ENCODE peak calls at places on chromosomes 6 and 20, in four cellular contexts. M is upper lobe of left lung, P is ovary, Y is kidney. O is an unnamed sample.

GRCh38 chr6:2028457-2029038 is 216.9 kb downstream of the GMDS start:
- DNase-seq in M (no peak), P (no peak), Y (no peak), O (no peak)

GRCh38 chr6:118468682-118469465 is 79.2 kb upstream of the PLN start:
- DNase-seq in M (no peak), P (no peak), Y (no peak), O (no peak)

GRCh38 chr6:131068165-131068564 is 5.1 kb upstream of the EPB41L2 start:
- DNase-seq in M (no peak), P (no peak), Y (no peak), O (no peak)

GRCh38 chr6:52364480-52365166 is 2.7 kb downstream of the PAQR8 start:
- DNase-seq in M (no peak), P (peak; percentile 24), Y (no peak), O (no peak)

GRCh38 chr6:17138033-17138432 is 36.2 kb downstream of the STMND1 start:
- DNase-seq in M (no peak), P (no peak), Y (no peak), O (no peak)

GRCh38 chr20:50038574-50038991 is 55.8 kb downstream of the SNAI1 start:
- DNase-seq in M (no peak), P (no peak), Y (no peak), O (no peak)

GRCh38 chr6:22785036-22785435 is 215.7 kb downstream of the HDGFL1 start:
- DNase-seq in M (no peak), P (no peak), Y (no peak), O (no peak)

GRCh38 chr20:59428006-59428405 is 127.6 kb downstream of the EDN3 start:
- DNase-seq in M (no peak), P (no peak), Y (no peak), O (no peak)

GRCh38 chr6:117449549-117450439 is 24.1 kb upstream of the ROS1 start:
- DNase-seq in M (no peak), P (peak; percentile 35), Y (no peak), O (peak; percentile 9)

GRCh38 chr6:96784650-96785049 is 52.6 kb downstream of the GPR63 start:
- DNase-seq in M (no peak), P (no peak), Y (no peak), O (no peak)

GRCh38 chr6:79385893-79386292 is 151.3 kb downstream of the LCA5 start:
- DNase-seq in M (no peak), P (no peak), Y (no peak), O (no peak)

GRCh38 chr20:49964964-49965780 is 17.6 kb upstream of the SNAI1 start:
- DNase-seq in M (no peak), P (no peak), Y (no peak), O (no peak)

GRCh38 chr6:122042380-122042779 is 357.1 kb upstream of the HSF2 start:
- DNase-seq in M (no peak), P (no peak), Y (no peak), O (no peak)

GRCh38 chr6:168033791-168034190 is 36.3 kb downstream of the KIF25 start:
- DNase-seq in M (no peak), P (no peak), Y (no peak), O (no peak)

GRCh38 chr6:140535511-140535910 is 1161.1 kb upstream of the CITED2 start:
- DNase-seq in M (no peak), P (no peak), Y (no peak), O (no peak)

GRCh38 chr6:166725571-166725970 is 98.5 kb upstream of the RPS6KA2 start:
- DNase-seq in M (peak; percentile 52), P (no peak), Y (no peak), O (no peak)

GRCh38 chr6:150672792-150673191 is 73.1 kb downstream of the PLEKHG1 start:
- DNase-seq in M (no peak), P (no peak), Y (no peak), O (no peak)

GRCh38 chr20:50915424-50915823 is 15.8 kb downstream of the ADNP start:
- DNase-seq in M (no peak), P (no peak), Y (no peak), O (no peak)

GRCh38 chr6:131117866-131118265 is 17.4 kb upstream of the AKAP7 start:
- DNase-seq in M (no peak), P (no peak), Y (no peak), O (no peak)

GRCh38 chr6:32224696-32225095 is 829 bp upstream of the NOTCH4 start:
- DNase-seq in M (no peak), P (no peak), Y (no peak), O (no peak)

GRCh38 chr6:54252916-54253315 is 55.3 kb upstream of the TINAG start:
- DNase-seq in M (no peak), P (no peak), Y (no peak), O (no peak)

GRCh38 chr20:32456869-32457421 is 98.8 kb downstream of the ASXL1 start:
- DNase-seq in M (peak; percentile 90), P (peak; percentile 63), Y (peak; percentile 85), O (no peak)

GRCh38 chr6:87682310-87682709 is 19.7 kb downstream of the AKIRIN2 start:
- DNase-seq in M (no peak), P (no peak), Y (no peak), O (no peak)

GRCh38 chr6:134464690-134465411 is 146.9 kb upstream of the SGK1 start:
- DNase-seq in M (no peak), P (no peak), Y (no peak), O (no peak)

GRCh38 chr6:126112171-126112632 is 125.9 kb downstream of the TRMT11 start:
- DNase-seq in M (no peak), P (no peak), Y (no peak), O (no peak)

GRCh38 chr6:571892-572291 is 85.0 kb downstream of the HUS1B start:
- DNase-seq in M (no peak), P (no peak), Y (no peak), O (no peak)

GRCh38 chr6:9467746-9468145 is 947.1 kb downstream of the TFAP2A start:
- DNase-seq in M (no peak), P (no peak), Y (no peak), O (no peak)

GRCh38 chr6:168099201-168100010 is 20.4 kb upstream of the FRMD1 start:
- DNase-seq in M (peak; percentile 67), P (no peak), Y (no peak), O (no peak)

GRCh38 chr6:135280375-135281136 is 99.4 kb downstream of the MYB start:
- DNase-seq in M (no peak), P (no peak), Y (no peak), O (no peak)

GRCh38 chr6:126176266-126176665 is 163.6 kb upstream of the CENPW start:
- DNase-seq in M (no peak), P (no peak), Y (no peak), O (no peak)

GRCh38 chr6:102736941-102737368 is 1343.4 kb downstream of the GRIK2 start:
- DNase-seq in M (no peak), P (no peak), Y (no peak), O (no peak)

GRCh38 chr6:56772737-56773184 is 130.1 kb upstream of the DST start:
- DNase-seq in M (no peak), P (no peak), Y (peak; percentile 76), O (peak; percentile 31)

GRCh38 chr6:163516908-163517307 is 102.4 kb downstream of the QKI start:
- DNase-seq in M (no peak), P (no peak), Y (no peak), O (no peak)
- H3K4me1 ChIP-seq in M (peaks cover 21% of the 10 kb centered on the region), P (peaks cover 4% of the 10 kb centered on the region), Y (peaks cover 2% of the 10 kb centered on the region), O (peaks cover 11% of the 10 kb centered on the region)

DNA sequence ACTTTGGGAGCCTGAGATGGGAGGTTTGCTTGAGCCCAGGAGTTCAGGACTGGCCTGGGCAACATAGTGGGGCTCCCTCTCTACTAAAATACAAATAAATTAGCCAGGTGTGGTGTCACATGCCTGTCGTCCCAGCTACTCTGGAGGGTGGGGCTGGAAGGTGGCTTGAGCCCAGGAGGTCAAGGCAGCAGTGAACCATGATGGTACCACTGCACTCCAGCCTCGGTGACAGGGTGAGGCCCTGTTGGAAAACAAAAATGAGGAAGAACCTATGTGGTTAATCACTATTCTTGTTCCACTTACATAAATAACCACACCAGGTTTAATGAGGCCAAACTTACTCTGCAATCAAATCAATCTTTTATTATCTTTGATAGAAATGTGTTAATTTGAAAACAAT is 5.4 kb downstream of the PPDPF start:
- DNase-seq in M (no peak), P (no peak), Y (peak; percentile 74), O (no peak)
- H3K27ac ChIP-seq in M (no peak overlapping the region), P (no peak overlapping the region), Y (no peak overlapping the region), O (no peak overlapping the region)

GRCh38 chr6:109031416-109031815 is 63.2 kb downstream of the SESN1 start:
- DNase-seq in M (no peak), P (no peak), Y (no peak), O (no peak)

GRCh38 chr6:109036588-109037320 is 57.9 kb downstream of the SESN1 start:
- DNase-seq in M (no peak), P (no peak), Y (no peak), O (no peak)

GRCh38 chr6:109028439-109028838 is 66.2 kb downstream of the SESN1 start:
- DNase-seq in M (no peak), P (no peak), Y (no peak), O (no peak)

GRCh38 chr6:109034439-109035041 is 60.1 kb downstream of the SESN1 start:
- DNase-seq in M (no peak), P (no peak), Y (no peak), O (no peak)

GRCh38 chr6:109033655-109034054 is 61.0 kb downstream of the SESN1 start:
- DNase-seq in M (no peak), P (no peak), Y (no peak), O (no peak)
- H3K4me1 ChIP-seq in M (no peaks in the 10 kb centered on the region), P (peaks cover 2% of the 10 kb centered on the region), Y (no peaks in the 10 kb centered on the region), O (peaks cover 3% of the 10 kb centered on the region)

GRCh38 chr6:46586896-46587295 is 65.7 kb downstream of the CYP39A1 start:
- DNase-seq in M (no peak), P (no peak), Y (no peak), O (no peak)
- H3K27ac ChIP-seq in M (no peak overlapping the region), P (no peak overlapping the region), Y (no peak overlapping the region), O (peak overlapping the region; percentile 48)

GRCh38 chr6:116429111-116429510 is 32.1 kb upstream of the CALHM6 start:
- DNase-seq in M (no peak), P (no peak), Y (no peak), O (no peak)
- H3K4me1 ChIP-seq in M (no peaks in the 10 kb centered on the region), P (no peaks in the 10 kb centered on the region), Y (no peaks in the 10 kb centered on the region), O (peaks cover 3% of the 10 kb centered on the region)

GRCh38 chr20:38343107-38343797 is 3.0 kb upstream of the LBP start:
- DNase-seq in M (peak; percentile 43), P (peak; percentile 76), Y (peak; percentile 84), O (no peak)
- H3K27ac ChIP-seq in M (no peak overlapping the region), P (no peak overlapping the region), Y (peak overlapping the region; percentile 54), O (no peak overlapping the region)

GRCh38 chr6:30647802-30648460 is 998 bp downstream of the C6orf136 start:
- DNase-seq in M (no peak), P (no peak), Y (no peak), O (no peak)

GRCh38 chr6:30644769-30645168 is 2.2 kb upstream of the C6orf136 start:
- DNase-seq in M (no peak), P (no peak), Y (no peak), O (no peak)

GRCh38 chr6:30647039-30647801 is at the start of gene C6orf136:
- DNase-seq in M (peak; percentile 94), P (peak; percentile 93), Y (peak; percentile 97), O (no peak)

GRCh38 chr6:30646450-30647038 is 389 bp upstream of the C6orf136 start:
- DNase-seq in M (peak; percentile 98), P (no peak), Y (peak; percentile 77), O (peak; percentile 53)

GRCh38 chr6:30645989-30646388 is 944 bp upstream of the C6orf136 start:
- DNase-seq in M (no peak), P (no peak), Y (no peak), O (no peak)
- H3K4me1 ChIP-seq in M (peaks cover 13% of the 10 kb centered on the region), P (no peaks in the 10 kb centered on the region), Y (peaks cover 12% of the 10 kb centered on the region), O (peaks cover 4% of the 10 kb centered on the region)

O was measured in thoracic aorta.